ENCODE peak calls at places on chromosomes 2 and 18, in nine cellular contexts. G, E, L, T, H, V, J, S and U are unnamed samples.
A peak's percentile ranks its signal among the peaks of the same experiment; 100 is the strongest.

GRCh38 chr2:118693287-118693822 is 154.1 kb downstream of the EN1 start:
- DNase-seq in G (no peak), E (no peak), L (no peak), T (no peak), H (no peak), V (no peak), J (no peak), S (no peak), U (no peak)

GRCh38 chr2:159615187-159615935 is 987 bp downstream of the BAZ2B start:
- DNase-seq in G (peak; percentile 92), E (peak; percentile 16), L (peak; percentile 66), T (peak; percentile 39), H (peak; percentile 86), V (peak; percentile 91), J (peak; percentile 96), S (peak; percentile 94), U (peak; percentile 93)

GRCh38 chr2:196473617-196474016 is 165.9 kb upstream of the CCDC150 start:
- DNase-seq in G (no peak), E (no peak), L (no peak), T (no peak), H (no peak), V (no peak), J (no peak), S (no peak), U (no peak)

GRCh38 chr2:230864605-230865323 is at the start of gene ITM2C:
- DNase-seq in G (peak; percentile 36), E (peak; percentile 69), L (no peak), T (peak; percentile 68), H (peak; percentile 14), V (peak; percentile 62), J (peak; percentile 93), S (peak; percentile 69), U (peak; percentile 23)

GRCh38 chr2:40199758-40200157 is 252.1 kb downstream of the SLC8A1 start:
- DNase-seq in G (no peak), E (no peak), L (no peak), T (no peak), H (peak; percentile 75), V (peak; percentile 74), J (no peak), S (no peak), U (peak; percentile 78)

GRCh38 chr2:85411405-85411748 is 1.2 kb upstream of the CAPG start:
- DNase-seq in G (no peak), E (no peak), L (no peak), T (no peak), H (no peak), V (no peak), J (no peak), S (no peak), U (no peak)

GRCh38 chr2:26450031-26450635 is 27.8 kb downstream of the OTOF start:
- DNase-seq in G (no peak), E (no peak), L (no peak), T (no peak), H (no peak), V (no peak), J (no peak), S (no peak), U (no peak)

GRCh38 chr18:43314931-43315330 is 37.6 kb upstream of the SYT4 start:
- DNase-seq in G (no peak), E (no peak), L (peak; percentile 8), T (no peak), H (no peak), V (no peak), J (no peak), S (no peak), U (peak; percentile 4)

GRCh38 chr18:45731706-45732105 is 7.7 kb downstream of the SLC14A1 start:
- DNase-seq in G (no peak), E (no peak), L (no peak), T (no peak), H (no peak), V (no peak), J (no peak), S (no peak), U (no peak)

GRCh38 chr2:234249873-234250272 is 199.4 kb downstream of the SPP2 start:
- DNase-seq in G (no peak), E (no peak), L (peak; percentile 82), T (no peak), H (no peak), V (peak; percentile 48), J (no peak), S (no peak), U (peak; percentile 77)

GRCh38 chr18:9810216-9810804 is 75.5 kb upstream of the TXNDC2 start:
- DNase-seq in G (no peak), E (no peak), L (no peak), T (no peak), H (no peak), V (peak; percentile 33), J (no peak), S (no peak), U (no peak)

GRCh38 chr2:64623232-64623879 is 30.4 kb downstream of the SERTAD2 start:
- DNase-seq in G (no peak), E (no peak), L (no peak), T (no peak), H (no peak), V (no peak), J (no peak), S (no peak), U (no peak)

GRCh38 chr2:201837391-201837790 is 31.1 kb downstream of the CDK15 start:
- DNase-seq in G (no peak), E (no peak), L (no peak), T (no peak), H (no peak), V (no peak), J (no peak), S (no peak), U (no peak)

GRCh38 chr2:195779491-195779890 is 122.5 kb downstream of the SLC39A10 start:
- DNase-seq in G (no peak), E (no peak), L (no peak), T (no peak), H (no peak), V (no peak), J (no peak), S (no peak), U (no peak)

GRCh38 chr2:29317077-29317517 is 201.9 kb downstream of the CLIP4 start:
- DNase-seq in G (no peak), E (no peak), L (no peak), T (no peak), H (no peak), V (no peak), J (no peak), S (no peak), U (peak; percentile 71)

GRCh38 chr18:78751664-78752063 is 228.0 kb upstream of the SALL3 start:
- DNase-seq in G (no peak), E (no peak), L (no peak), T (no peak), H (no peak), V (no peak), J (no peak), S (no peak), U (no peak)

GRCh38 chr2:240585101-240585500 is 1.4 kb upstream of the CAPN10 start:
- DNase-seq in G (no peak), E (no peak), L (no peak), T (no peak), H (no peak), V (no peak), J (no peak), S (peak; percentile 28), U (no peak)

GRCh38 chr18:35466815-35467623 is 30.7 kb downstream of the INO80C start:
- DNase-seq in G (no peak), E (no peak), L (no peak), T (no peak), H (no peak), V (no peak), J (no peak), S (no peak), U (no peak)

GRCh38 chr2:107585851-107586250 is 240.8 kb upstream of the RGPD4 start:
- DNase-seq in G (no peak), E (no peak), L (no peak), T (no peak), H (no peak), V (peak; percentile 56), J (no peak), S (no peak), U (no peak)

GRCh38 chr2:96687266-96687665 is 44.7 kb downstream of the FER1L5 start:
- DNase-seq in G (no peak), E (no peak), L (no peak), T (no peak), H (no peak), V (no peak), J (no peak), S (no peak), U (no peak)

GRCh38 chr2:209624192-209624938 is 147.3 kb upstream of the UNC80 start:
- DNase-seq in G (no peak), E (no peak), L (no peak), T (no peak), H (no peak), V (no peak), J (no peak), S (no peak), U (no peak)

GRCh38 chr2:120559401-120559800 is 176.3 kb upstream of the GLI2 start:
- DNase-seq in G (no peak), E (no peak), L (peak; percentile 99), T (no peak), H (peak; percentile 86), V (peak; percentile 100), J (peak; percentile 65), S (no peak), U (peak; percentile 98)

GRCh38 chr2:171811229-171811628 is 82.8 kb downstream of the SLC25A12 start:
- DNase-seq in G (peak; percentile 27), E (no peak), L (no peak), T (no peak), H (peak; percentile 16), V (peak; percentile 57), J (peak; percentile 18), S (no peak), U (peak; percentile 30)

GRCh38 chr2:20188851-20189250 is 36.1 kb downstream of the SDC1 start:
- DNase-seq in G (no peak), E (no peak), L (no peak), T (no peak), H (no peak), V (no peak), J (no peak), S (no peak), U (no peak)

GRCh38 chr2:71499691-71500090 is 46.3 kb downstream of the DYSF start:
- DNase-seq in G (no peak), E (no peak), L (no peak), T (no peak), H (no peak), V (no peak), J (no peak), S (no peak), U (no peak)

GRCh38 chr2:98761267-98761781 is 30.4 kb upstream of the MGAT4A start:
- DNase-seq in G (no peak), E (peak; percentile 39), L (no peak), T (peak; percentile 71), H (no peak), V (no peak), J (no peak), S (no peak), U (no peak)

GRCh38 chr2:3789246-3789645 is 85.9 kb downstream of the DCDC2C start:
- DNase-seq in G (no peak), E (no peak), L (no peak), T (no peak), H (no peak), V (peak; percentile 27), J (no peak), S (no peak), U (no peak)

GRCh38 chr18:49018961-49019445 is 68.2 kb upstream of the SMAD7 start:
- DNase-seq in G (no peak), E (no peak), L (no peak), T (no peak), H (no peak), V (no peak), J (no peak), S (no peak), U (no peak)

GRCh38 chr2:72789241-72789640 is 36.6 kb downstream of the EXOC6B start:
- DNase-seq in G (no peak), E (no peak), L (no peak), T (no peak), H (no peak), V (no peak), J (no peak), S (no peak), U (no peak)

GRCh38 chr2:8680931-8681760 is 710 bp upstream of the ID2 start:
- DNase-seq in G (peak; percentile 73), E (peak; percentile 39), L (no peak), T (peak; percentile 81), H (peak; percentile 60), V (peak; percentile 92), J (peak; percentile 92), S (peak; percentile 89), U (peak; percentile 48)

GRCh38 chr18:48743046-48743445 is 204.2 kb downstream of the CTIF start:
- DNase-seq in G (no peak), E (no peak), L (peak; percentile 87), T (no peak), H (peak; percentile 69), V (peak; percentile 71), J (peak; percentile 41), S (peak; percentile 68), U (peak; percentile 44)